ENCODE peak calls at places on chromosome 3, in five cellular contexts. T, O, G, V and M are unnamed samples.

GRCh38 chr3:53166781-53167291 is 5.8 kb downstream of the PRKCD start:
- DNase-seq in G (peak; percentile 92), O (no peak), T (peak; percentile 79), V (no peak), M (no peak)

GRCh38 chr3:69785769-69786311 is 46.6 kb downstream of the MITF start:
- DNase-seq in G (no peak), T (no peak), V (no peak), O (no peak), M (no peak)

GRCh38 chr3:2908693-2909351 is 201.4 kb downstream of the IL5RA start:
- DNase-seq in V (no peak), G (no peak), O (no peak), T (no peak), M (no peak)

GRCh38 chr3:45878124-45878523 is 8.2 kb upstream of the CCR9 start:
- DNase-seq in O (no peak), G (no peak), V (no peak), T (no peak), M (no peak)

GRCh38 chr3:45688194-45688881 is 858 bp upstream of the SACM1L start:
- DNase-seq in V (peak; percentile 9), T (no peak), G (peak; percentile 13), O (peak; percentile 45), M (no peak)

GRCh38 chr3:126519506-126520455 is 2.2 kb upstream of the UROC1 start:
- DNase-seq in G (no peak), V (no peak), O (no peak), T (peak; percentile 5), M (no peak)

GRCh38 chr3:190566043-190566933 is 52.4 kb downstream of the IL1RAP start:
- DNase-seq in O (peak; percentile 74), G (peak; percentile 83), V (no peak), T (peak; percentile 94), M (no peak)

GRCh38 chr3:13414040-13414729 is 5.9 kb downstream of the NUP210 start:
- DNase-seq in G (no peak), T (peak; percentile 61), O (peak; percentile 98), V (peak; percentile 58), M (peak; percentile 73)

GRCh38 chr3:50251220-50251619 is 15.2 kb downstream of the GNAI2 start:
- DNase-seq in T (peak; percentile 55), V (no peak), G (peak; percentile 68), O (no peak), M (no peak)

GRCh38 chr3:10964537-10965167 is 27.9 kb upstream of the SLC6A1 start:
- DNase-seq in T (no peak), O (no peak), V (no peak), G (peak; percentile 20), M (no peak)

GRCh38 chr3:11199902-11200678 is 45.8 kb downstream of the HRH1 start:
- DNase-seq in T (no peak), V (no peak), O (no peak), G (no peak), M (no peak)

GRCh38 chr3:21142949-21143348 is 608.1 kb downstream of the ZNF385D start:
- DNase-seq in T (no peak), V (no peak), G (no peak), O (no peak), M (no peak)

GRCh38 chr3:14343338-14344112 is 58.9 kb upstream of the SLC6A6 start:
- DNase-seq in V (no peak), O (no peak), G (no peak), T (no peak), M (no peak)

GRCh38 chr3:59289836-59290235 is 240.0 kb upstream of the CFAP20DC start:
- DNase-seq in O (no peak), V (no peak), G (no peak), T (no peak), M (no peak)

GRCh38 chr3:134095005-134095404 is 65.3 kb upstream of the SLCO2A1 start:
- DNase-seq in O (no peak), G (no peak), V (no peak), T (no peak), M (no peak)

GRCh38 chr3:10746684-10747083 is 69.3 kb upstream of the SLC6A11 start:
- DNase-seq in G (no peak), O (no peak), V (no peak), T (no peak), M (no peak)

GRCh38 chr3:131903988-131904415 is 130.8 kb downstream of the CPNE4 start:
- DNase-seq in T (no peak), O (no peak), G (peak; percentile 66), V (no peak), M (no peak)

GRCh38 chr3:189756651-189757078 is 125.5 kb downstream of the TP63 start:
- DNase-seq in O (no peak), V (no peak), G (no peak), T (no peak), M (no peak)

GRCh38 chr3:64445318-64446300 is 220.3 kb upstream of the PRICKLE2 start:
- DNase-seq in V (no peak), O (no peak), T (peak; percentile 34), G (peak; percentile 72), M (no peak)

GRCh38 chr3:57892423-57892822 is 115.8 kb upstream of the FLNB start:
- DNase-seq in G (no peak), V (no peak), T (no peak), O (no peak), M (no peak)

GRCh38 chr3:50194128-50194902 is 2.9 kb downstream of the GNAT1 start:
- DNase-seq in G (peak; percentile 88), O (no peak), T (peak; percentile 72), V (peak; percentile 79), M (peak; percentile 89)

GRCh38 chr3:192229866-192230265 is 497.5 kb downstream of the FGF12 start:
- DNase-seq in O (no peak), T (no peak), V (no peak), G (no peak), M (no peak)

GRCh38 chr3:71784914-71785593 is at the start of gene PROK2:
- DNase-seq in O (no peak), G (peak; percentile 20), T (peak; percentile 21), V (peak; percentile 9), M (peak; percentile 6)

GRCh38 chr3:9020396-9020795 is 57.1 kb upstream of the RAD18 start:
- DNase-seq in O (no peak), V (no peak), G (no peak), T (no peak), M (no peak)

GRCh38 chr3:21645121-21645897 is 105.7 kb downstream of the ZNF385D start:
- DNase-seq in V (no peak), G (peak; percentile 18), O (no peak), T (peak; percentile 60), M (no peak)

GRCh38 chr3:140532793-140533330 is 145.0 kb upstream of the TRIM42 start:
- DNase-seq in G (no peak), T (no peak), V (no peak), O (no peak), M (no peak)

GRCh38 chr3:14179795-14180194 is 1.2 kb downstream of the LSM3 start:
- DNase-seq in V (no peak), T (no peak), O (no peak), G (no peak), M (no peak)